ENCODE peak calls at places on chromosomes 6 and 20, in eight cellular contexts. One of them, this sample, is unnamed.

GRCh38 chr6:56914791-56915658 is 39.9 kb upstream of the BEND6 start:
- DNase-seq in endodermal cell: no peak
- DNase-seq in B cell: no peak
- DNase-seq in stimulated activated CD8-positive, alpha-beta memory T cell treated with anti-CD3 and anti-CD28 coated beads, Interleukin-4, amount 100 ng/mL, for 48 hours: no peak
- DNase-seq in globus pallidus: peak
- DNase-seq in amniotic epithelial cell: no peak
- DNase-seq in T-helper 1 cell: no peak
- DNase-seq in activated CD4-positive, alpha-beta memory T cell treated with anti-CD3 and anti-CD28 coated beads, Interleukin-2, amount 10 ng/mL, durations not matched to agents 7 days and 5 days: no peak
- DNase-seq in this sample: no peak

GRCh38 chr6:119142051-119142450 is 63.6 kb upstream of the FAM184A start:
- DNase-seq in endodermal cell: no peak
- DNase-seq in B cell: no peak
- DNase-seq in stimulated activated CD8-positive, alpha-beta memory T cell treated with anti-CD3 and anti-CD28 coated beads, Interleukin-4, amount 100 ng/mL, for 48 hours: no peak
- DNase-seq in globus pallidus: no peak
- DNase-seq in amniotic epithelial cell: no peak
- DNase-seq in T-helper 1 cell: no peak
- DNase-seq in activated CD4-positive, alpha-beta memory T cell treated with anti-CD3 and anti-CD28 coated beads, Interleukin-2, amount 10 ng/mL, durations not matched to agents 7 days and 5 days: no peak
- DNase-seq in this sample: no peak

GRCh38 chr20:21312813-21313471 is 9.8 kb downstream of the XRN2 start:
- DNase-seq in endodermal cell: no peak
- DNase-seq in B cell: no peak
- DNase-seq in stimulated activated CD8-positive, alpha-beta memory T cell treated with anti-CD3 and anti-CD28 coated beads, Interleukin-4, amount 100 ng/mL, for 48 hours: no peak
- DNase-seq in globus pallidus: no peak
- DNase-seq in amniotic epithelial cell: no peak
- DNase-seq in T-helper 1 cell: no peak
- DNase-seq in activated CD4-positive, alpha-beta memory T cell treated with anti-CD3 and anti-CD28 coated beads, Interleukin-2, amount 10 ng/mL, durations not matched to agents 7 days and 5 days: no peak
- DNase-seq in this sample: no peak

GRCh38 chr6:6788394-6789020 is 200.0 kb downstream of the LY86 start:
- DNase-seq in endodermal cell: peak
- DNase-seq in B cell: no peak
- DNase-seq in stimulated activated CD8-positive, alpha-beta memory T cell treated with anti-CD3 and anti-CD28 coated beads, Interleukin-4, amount 100 ng/mL, for 48 hours: no peak
- DNase-seq in globus pallidus: no peak
- DNase-seq in amniotic epithelial cell: peak
- DNase-seq in T-helper 1 cell: peak
- DNase-seq in activated CD4-positive, alpha-beta memory T cell treated with anti-CD3 and anti-CD28 coated beads, Interleukin-2, amount 10 ng/mL, durations not matched to agents 7 days and 5 days: peak
- DNase-seq in this sample: peak

GRCh38 chr20:53291548-53291947 is 302.1 kb downstream of the ZNF217 start:
- DNase-seq in endodermal cell: peak
- DNase-seq in B cell: no peak
- DNase-seq in stimulated activated CD8-positive, alpha-beta memory T cell treated with anti-CD3 and anti-CD28 coated beads, Interleukin-4, amount 100 ng/mL, for 48 hours: peak
- DNase-seq in globus pallidus: no peak
- DNase-seq in amniotic epithelial cell: no peak
- DNase-seq in T-helper 1 cell: no peak
- DNase-seq in activated CD4-positive, alpha-beta memory T cell treated with anti-CD3 and anti-CD28 coated beads, Interleukin-2, amount 10 ng/mL, durations not matched to agents 7 days and 5 days: no peak
- DNase-seq in this sample: peak

GRCh38 chr6:167501831-167502385 is 177.0 kb downstream of the TTLL2 start:
- DNase-seq in endodermal cell: peak
- DNase-seq in B cell: no peak
- DNase-seq in stimulated activated CD8-positive, alpha-beta memory T cell treated with anti-CD3 and anti-CD28 coated beads, Interleukin-4, amount 100 ng/mL, for 48 hours: no peak
- DNase-seq in globus pallidus: no peak
- DNase-seq in amniotic epithelial cell: no peak
- DNase-seq in T-helper 1 cell: no peak
- DNase-seq in activated CD4-positive, alpha-beta memory T cell treated with anti-CD3 and anti-CD28 coated beads, Interleukin-2, amount 10 ng/mL, durations not matched to agents 7 days and 5 days: no peak
- DNase-seq in this sample: no peak

GRCh38 chr20:64151634-64152530 is 12.4 kb upstream of the MYT1 start:
- DNase-seq in endodermal cell: no peak
- DNase-seq in B cell: no peak
- DNase-seq in stimulated activated CD8-positive, alpha-beta memory T cell treated with anti-CD3 and anti-CD28 coated beads, Interleukin-4, amount 100 ng/mL, for 48 hours: no peak
- DNase-seq in globus pallidus: no peak
- DNase-seq in amniotic epithelial cell: peak
- DNase-seq in T-helper 1 cell: no peak
- DNase-seq in activated CD4-positive, alpha-beta memory T cell treated with anti-CD3 and anti-CD28 coated beads, Interleukin-2, amount 10 ng/mL, durations not matched to agents 7 days and 5 days: no peak
- DNase-seq in this sample: no peak

GRCh38 chr20:56249244-56249955 is 868 bp downstream of the MC3R start:
- DNase-seq in endodermal cell: peak
- DNase-seq in B cell: no peak
- DNase-seq in stimulated activated CD8-positive, alpha-beta memory T cell treated with anti-CD3 and anti-CD28 coated beads, Interleukin-4, amount 100 ng/mL, for 48 hours: peak
- DNase-seq in globus pallidus: peak
- DNase-seq in amniotic epithelial cell: no peak
- DNase-seq in T-helper 1 cell: peak
- DNase-seq in activated CD4-positive, alpha-beta memory T cell treated with anti-CD3 and anti-CD28 coated beads, Interleukin-2, amount 10 ng/mL, durations not matched to agents 7 days and 5 days: peak
- DNase-seq in this sample: peak

GRCh38 chr6:123848347-123848746 is 44.7 kb downstream of the NKAIN2 start:
- DNase-seq in endodermal cell: no peak
- DNase-seq in B cell: no peak
- DNase-seq in stimulated activated CD8-positive, alpha-beta memory T cell treated with anti-CD3 and anti-CD28 coated beads, Interleukin-4, amount 100 ng/mL, for 48 hours: no peak
- DNase-seq in globus pallidus: no peak
- DNase-seq in amniotic epithelial cell: no peak
- DNase-seq in T-helper 1 cell: no peak
- DNase-seq in activated CD4-positive, alpha-beta memory T cell treated with anti-CD3 and anti-CD28 coated beads, Interleukin-2, amount 10 ng/mL, durations not matched to agents 7 days and 5 days: no peak
- DNase-seq in this sample: no peak

GRCh38 chr6:121823437-121823851 is 388.0 kb downstream of the GJA1 start:
- DNase-seq in endodermal cell: peak
- DNase-seq in B cell: no peak
- DNase-seq in stimulated activated CD8-positive, alpha-beta memory T cell treated with anti-CD3 and anti-CD28 coated beads, Interleukin-4, amount 100 ng/mL, for 48 hours: no peak
- DNase-seq in globus pallidus: no peak
- DNase-seq in amniotic epithelial cell: peak
- DNase-seq in T-helper 1 cell: no peak
- DNase-seq in activated CD4-positive, alpha-beta memory T cell treated with anti-CD3 and anti-CD28 coated beads, Interleukin-2, amount 10 ng/mL, durations not matched to agents 7 days and 5 days: no peak
- DNase-seq in this sample: no peak

GRCh38 chr6:159282351-159282750 is 113.2 kb downstream of the FNDC1 start:
- DNase-seq in endodermal cell: no peak
- DNase-seq in B cell: no peak
- DNase-seq in stimulated activated CD8-positive, alpha-beta memory T cell treated with anti-CD3 and anti-CD28 coated beads, Interleukin-4, amount 100 ng/mL, for 48 hours: no peak
- DNase-seq in globus pallidus: no peak
- DNase-seq in amniotic epithelial cell: no peak
- DNase-seq in T-helper 1 cell: no peak
- DNase-seq in activated CD4-positive, alpha-beta memory T cell treated with anti-CD3 and anti-CD28 coated beads, Interleukin-2, amount 10 ng/mL, durations not matched to agents 7 days and 5 days: no peak
- DNase-seq in this sample: no peak

GRCh38 chr20:14453259-14453658 is 115.8 kb upstream of the FLRT3 start:
- DNase-seq in endodermal cell: no peak
- DNase-seq in B cell: no peak
- DNase-seq in stimulated activated CD8-positive, alpha-beta memory T cell treated with anti-CD3 and anti-CD28 coated beads, Interleukin-4, amount 100 ng/mL, for 48 hours: no peak
- DNase-seq in globus pallidus: no peak
- DNase-seq in amniotic epithelial cell: no peak
- DNase-seq in T-helper 1 cell: no peak
- DNase-seq in activated CD4-positive, alpha-beta memory T cell treated with anti-CD3 and anti-CD28 coated beads, Interleukin-2, amount 10 ng/mL, durations not matched to agents 7 days and 5 days: no peak
- DNase-seq in this sample: no peak

GRCh38 chr6:134223761-134224445 is 94.0 kb downstream of the SGK1 start:
- DNase-seq in endodermal cell: no peak
- DNase-seq in B cell: no peak
- DNase-seq in stimulated activated CD8-positive, alpha-beta memory T cell treated with anti-CD3 and anti-CD28 coated beads, Interleukin-4, amount 100 ng/mL, for 48 hours: no peak
- DNase-seq in globus pallidus: no peak
- DNase-seq in amniotic epithelial cell: peak
- DNase-seq in T-helper 1 cell: no peak
- DNase-seq in activated CD4-positive, alpha-beta memory T cell treated with anti-CD3 and anti-CD28 coated beads, Interleukin-2, amount 10 ng/mL, durations not matched to agents 7 days and 5 days: no peak
- DNase-seq in this sample: no peak

GRCh38 chr20:43988867-43989266 is 74.2 kb downstream of the TOX2 start:
- DNase-seq in endodermal cell: no peak
- DNase-seq in B cell: no peak
- DNase-seq in stimulated activated CD8-positive, alpha-beta memory T cell treated with anti-CD3 and anti-CD28 coated beads, Interleukin-4, amount 100 ng/mL, for 48 hours: no peak
- DNase-seq in globus pallidus: no peak
- DNase-seq in amniotic epithelial cell: peak
- DNase-seq in T-helper 1 cell: no peak
- DNase-seq in activated CD4-positive, alpha-beta memory T cell treated with anti-CD3 and anti-CD28 coated beads, Interleukin-2, amount 10 ng/mL, durations not matched to agents 7 days and 5 days: no peak
- DNase-seq in this sample: no peak

GRCh38 chr6:129844118-129844891 is 16.8 kb downstream of the TMEM244 start:
- DNase-seq in endodermal cell: peak
- DNase-seq in B cell: no peak
- DNase-seq in stimulated activated CD8-positive, alpha-beta memory T cell treated with anti-CD3 and anti-CD28 coated beads, Interleukin-4, amount 100 ng/mL, for 48 hours: no peak
- DNase-seq in globus pallidus: no peak
- DNase-seq in amniotic epithelial cell: peak
- DNase-seq in T-helper 1 cell: no peak
- DNase-seq in activated CD4-positive, alpha-beta memory T cell treated with anti-CD3 and anti-CD28 coated beads, Interleukin-2, amount 10 ng/mL, durations not matched to agents 7 days and 5 days: no peak
- DNase-seq in this sample: no peak

GRCh38 chr6:170365581-170365980 is 59.0 kb downstream of the FAM120B start:
- DNase-seq in endodermal cell: no peak
- DNase-seq in B cell: no peak
- DNase-seq in stimulated activated CD8-positive, alpha-beta memory T cell treated with anti-CD3 and anti-CD28 coated beads, Interleukin-4, amount 100 ng/mL, for 48 hours: no peak
- DNase-seq in globus pallidus: no peak
- DNase-seq in amniotic epithelial cell: no peak
- DNase-seq in T-helper 1 cell: no peak
- DNase-seq in activated CD4-positive, alpha-beta memory T cell treated with anti-CD3 and anti-CD28 coated beads, Interleukin-2, amount 10 ng/mL, durations not matched to agents 7 days and 5 days: no peak
- DNase-seq in this sample: no peak

GRCh38 chr6:40912158-40912946 is 126.7 kb downstream of the UNC5CL start:
- DNase-seq in endodermal cell: peak
- DNase-seq in B cell: no peak
- DNase-seq in stimulated activated CD8-positive, alpha-beta memory T cell treated with anti-CD3 and anti-CD28 coated beads, Interleukin-4, amount 100 ng/mL, for 48 hours: peak
- DNase-seq in globus pallidus: peak
- DNase-seq in amniotic epithelial cell: no peak
- DNase-seq in T-helper 1 cell: peak
- DNase-seq in activated CD4-positive, alpha-beta memory T cell treated with anti-CD3 and anti-CD28 coated beads, Interleukin-2, amount 10 ng/mL, durations not matched to agents 7 days and 5 days: peak
- DNase-seq in this sample: peak

GRCh38 chr6:33428219-33428890 is 8.5 kb downstream of the SYNGAP1 start:
- DNase-seq in endodermal cell: peak
- DNase-seq in B cell: peak
- DNase-seq in stimulated activated CD8-positive, alpha-beta memory T cell treated with anti-CD3 and anti-CD28 coated beads, Interleukin-4, amount 100 ng/mL, for 48 hours: peak
- DNase-seq in globus pallidus: no peak
- DNase-seq in amniotic epithelial cell: no peak
- DNase-seq in T-helper 1 cell: peak
- DNase-seq in activated CD4-positive, alpha-beta memory T cell treated with anti-CD3 and anti-CD28 coated beads, Interleukin-2, amount 10 ng/mL, durations not matched to agents 7 days and 5 days: peak
- DNase-seq in this sample: peak

GRCh38 chr20:54020868-54021267 is 49.5 kb downstream of the BCAS1 start:
- DNase-seq in endodermal cell: no peak
- DNase-seq in B cell: no peak
- DNase-seq in stimulated activated CD8-positive, alpha-beta memory T cell treated with anti-CD3 and anti-CD28 coated beads, Interleukin-4, amount 100 ng/mL, for 48 hours: no peak
- DNase-seq in globus pallidus: no peak
- DNase-seq in amniotic epithelial cell: no peak
- DNase-seq in T-helper 1 cell: no peak
- DNase-seq in activated CD4-positive, alpha-beta memory T cell treated with anti-CD3 and anti-CD28 coated beads, Interleukin-2, amount 10 ng/mL, durations not matched to agents 7 days and 5 days: no peak
- DNase-seq in this sample: no peak

GRCh38 chr6:147268254-147268653 is 64.0 kb downstream of the STXBP5 start:
- DNase-seq in endodermal cell: no peak
- DNase-seq in B cell: no peak
- DNase-seq in stimulated activated CD8-positive, alpha-beta memory T cell treated with anti-CD3 and anti-CD28 coated beads, Interleukin-4, amount 100 ng/mL, for 48 hours: no peak
- DNase-seq in globus pallidus: no peak
- DNase-seq in amniotic epithelial cell: peak
- DNase-seq in T-helper 1 cell: no peak
- DNase-seq in activated CD4-positive, alpha-beta memory T cell treated with anti-CD3 and anti-CD28 coated beads, Interleukin-2, amount 10 ng/mL, durations not matched to agents 7 days and 5 days: no peak
- DNase-seq in this sample: no peak

GRCh38 chr20:61263938-61264337 is 11.9 kb downstream of the CDH4 start:
- DNase-seq in endodermal cell: no peak
- DNase-seq in B cell: no peak
- DNase-seq in stimulated activated CD8-positive, alpha-beta memory T cell treated with anti-CD3 and anti-CD28 coated beads, Interleukin-4, amount 100 ng/mL, for 48 hours: no peak
- DNase-seq in globus pallidus: no peak
- DNase-seq in amniotic epithelial cell: no peak
- DNase-seq in T-helper 1 cell: no peak
- DNase-seq in activated CD4-positive, alpha-beta memory T cell treated with anti-CD3 and anti-CD28 coated beads, Interleukin-2, amount 10 ng/mL, durations not matched to agents 7 days and 5 days: no peak
- DNase-seq in this sample: no peak

GRCh38 chr20:46433051-46433450 is 26.6 kb upstream of the ELMO2 start:
- DNase-seq in endodermal cell: no peak
- DNase-seq in B cell: no peak
- DNase-seq in stimulated activated CD8-positive, alpha-beta memory T cell treated with anti-CD3 and anti-CD28 coated beads, Interleukin-4, amount 100 ng/mL, for 48 hours: no peak
- DNase-seq in globus pallidus: no peak
- DNase-seq in amniotic epithelial cell: no peak
- DNase-seq in T-helper 1 cell: no peak
- DNase-seq in activated CD4-positive, alpha-beta memory T cell treated with anti-CD3 and anti-CD28 coated beads, Interleukin-2, amount 10 ng/mL, durations not matched to agents 7 days and 5 days: no peak
- DNase-seq in this sample: no peak

GRCh38 chr6:17388365-17388764 is 5.0 kb upstream of the CAP2 start:
- DNase-seq in endodermal cell: no peak
- DNase-seq in B cell: no peak
- DNase-seq in stimulated activated CD8-positive, alpha-beta memory T cell treated with anti-CD3 and anti-CD28 coated beads, Interleukin-4, amount 100 ng/mL, for 48 hours: no peak
- DNase-seq in globus pallidus: no peak
- DNase-seq in amniotic epithelial cell: no peak
- DNase-seq in T-helper 1 cell: no peak
- DNase-seq in activated CD4-positive, alpha-beta memory T cell treated with anti-CD3 and anti-CD28 coated beads, Interleukin-2, amount 10 ng/mL, durations not matched to agents 7 days and 5 days: no peak
- DNase-seq in this sample: no peak